ENCODE peak calls at places on chromosomes 2 and 18, in ten cellular contexts. R is SK-N-SH, K is hepatocyte, L is HCT116, F is GM23338, D is GM23248, G is MM.1S, C is Karpas-422, B is OCI-LY7, A is PC-9. Z is an unnamed sample. For H3K9me2, the result is how much of the 10 kb centered on the place peaks cover.

GRCh38 chr18:25189391-25190185 is 162.4 kb downstream of the ZNF521 start:
- DNase-seq in R (peak), K (no peak), L (no peak), F (no peak), D (no peak), G (no peak), C (no peak), B (no peak), A (no peak), Z (no peak)

GRCh38 chr2:46296216-46296839 is 879 bp upstream of the EPAS1 start:
- DNase-seq in R (no peak), K (no peak), L (no peak), F (peak), D (no peak), G (no peak), C (no peak), B (no peak), A (peak), Z (peak)

GRCh38 chr18:48153641-48154481 is 223.4 kb upstream of the SMAD2 start:
- DNase-seq in R (no peak), K (no peak), L (no peak), F (no peak), D (peak), G (no peak), C (no peak), B (no peak), A (no peak), Z (peak)

GRCh38 chr2:179861777-179862117 is 335 bp upstream of the ZNF385B start:
- DNase-seq in R (no peak), K (peak), L (no peak), F (peak), D (peak), G (peak), C (no peak), B (peak), A (no peak), Z (peak)

GRCh38 chr2:205077159-205077558 is 531.9 kb downstream of the PARD3B start:
- DNase-seq in R (no peak), K (no peak), L (no peak), F (no peak), D (no peak), G (peak), C (no peak), B (no peak), A (no peak), Z (no peak)

GRCh38 chr2:171703574-171704347 is 16.5 kb downstream of the DYNC1I2 start:
- DNase-seq in R (peak), K (peak), L (peak), F (peak), D (peak), G (peak), C (peak), B (peak), A (peak), Z (peak)

GRCh38 chr2:144377929-144378328 is 142.0 kb downstream of the ZEB2 start:
- DNase-seq in R (no peak), K (no peak), L (no peak), F (no peak), D (peak), G (no peak), C (no peak), B (no peak), A (no peak), Z (peak)

GRCh38 chr2:36425771-36426340 is 70.3 kb downstream of the CRIM1 start:
- DNase-seq in R (no peak), K (no peak), L (no peak), F (no peak), D (peak), G (no peak), C (no peak), B (no peak), A (no peak), Z (no peak)

GRCh38 chr2:232265329-232265728 is 113.2 kb upstream of the ALPP start:
- DNase-seq in R (no peak), K (no peak), L (no peak), F (no peak), D (no peak), G (no peak), C (no peak), B (no peak), A (no peak), Z (no peak)

GRCh38 chr18:56200381-56200831 is 438.0 kb downstream of the TXNL1 start:
- DNase-seq in R (no peak), K (no peak), L (no peak), F (no peak), D (peak), G (no peak), C (no peak), B (no peak), A (no peak), Z (peak)

GRCh38 chr2:10934308-10934978 is 22.7 kb downstream of the KCNF1 start:
- DNase-seq in R (peak), K (no peak), L (no peak), F (no peak), D (no peak), G (no peak), C (no peak), B (no peak), A (no peak), Z (no peak)

GRCh38 chr2:105072039-105072438 is 34.2 kb downstream of the MRPS9 start:
- DNase-seq in R (no peak), K (no peak), L (no peak), F (no peak), D (no peak), G (peak), C (no peak), B (no peak), A (no peak), Z (no peak)

GRCh38 chr2:85907671-85908157 is 18.9 kb upstream of the ST3GAL5 start:
- DNase-seq in R (no peak), K (no peak), L (no peak), F (no peak), D (peak), G (no peak), C (no peak), B (no peak), A (no peak), Z (peak)

GRCh38 chr2:68590702-68591101 is 52.7 kb upstream of the PROKR1 start:
- DNase-seq in R (no peak), K (no peak), L (no peak), F (no peak), D (no peak), G (no peak), C (no peak), B (no peak), A (no peak), Z (no peak)

GRCh38 chr2:68594041-68594440 is 49.3 kb upstream of the PROKR1 start:
- DNase-seq in R (no peak), K (no peak), L (no peak), F (no peak), D (peak), G (no peak), C (no peak), B (no peak), A (no peak), Z (no peak)

GRCh38 chr2:68591225-68591624 is 52.2 kb upstream of the PROKR1 start:
- DNase-seq in R (no peak), K (no peak), L (no peak), F (no peak), D (no peak), G (no peak), C (no peak), B (no peak), A (no peak), Z (no peak)

GRCh38 chr2:68589963-68590362 is 53.4 kb upstream of the PROKR1 start:
- DNase-seq in R (no peak), K (no peak), L (no peak), F (no peak), D (peak), G (no peak), C (no peak), B (no peak), A (no peak), Z (no peak)

GRCh38 chr2:68588589-68588988 is 54.8 kb upstream of the PROKR1 start:
- DNase-seq in R (no peak), K (peak), L (no peak), F (no peak), D (no peak), G (no peak), C (no peak), B (no peak), A (no peak), Z (peak)
- H3K9me2 ChIP-seq in R (under half), K (under half), L (under half), F (under half), D (under half), G (under half), C (under half), B (under half), A (under half), Z (under half)

GRCh38 chr2:102283996-102284395 is 27.4 kb upstream of the IL1RL1 start:
- DNase-seq in R (no peak), K (no peak), L (no peak), F (no peak), D (peak), G (no peak), C (no peak), B (no peak), A (no peak), Z (no peak)
- H3K9me2 ChIP-seq in R (under half), K (under half), L (under half), F (under half), D (under half), G (under half), C (under half), B (under half), A (under half), Z (under half)

GRCh38 chr2:142944264-142944663 is 66.8 kb downstream of the KYNU start:
- DNase-seq in R (no peak), K (no peak), L (no peak), F (no peak), D (peak), G (no peak), C (no peak), B (no peak), A (no peak), Z (peak)
- H3K9me2 ChIP-seq in R (under half), K (under half), L (under half), F (under half), D (under half), G (under half), C (under half), B (under half), A (under half), Z (under half)

GRCh38 chr2:116687381-116687780 is 1127.1 kb upstream of the DDX18 start:
- DNase-seq in R (no peak), K (no peak), L (no peak), F (no peak), D (no peak), G (no peak), C (no peak), B (no peak), A (no peak), Z (no peak)
- H3K9me2 ChIP-seq in R (under half), K (under half), L (under half), F (under half), D (under half), G (under half), C (under half), B (under half), A (under half), Z (under half)

GRCh38 chr18:13527256-13527655 is 199.1 kb downstream of the FAM210A start:
- DNase-seq in R (no peak), K (no peak), L (no peak), F (no peak), D (no peak), G (no peak), C (no peak), B (no peak), A (no peak), Z (no peak)

GRCh38 chr18:13528739-13529392 is 197.5 kb downstream of the FAM210A start:
- DNase-seq in R (no peak), K (no peak), L (no peak), F (no peak), D (no peak), G (no peak), C (no peak), B (no peak), A (no peak), Z (no peak)

GRCh38 chr18:13526519-13526918 is 199.8 kb downstream of the FAM210A start:
- DNase-seq in R (no peak), K (no peak), L (no peak), F (no peak), D (no peak), G (no peak), C (no peak), B (no peak), A (no peak), Z (no peak)

GRCh38 chr18:13525381-13526029 is 200.9 kb downstream of the FAM210A start:
- DNase-seq in R (no peak), K (no peak), L (no peak), F (peak), D (no peak), G (no peak), C (no peak), B (no peak), A (no peak), Z (no peak)

GRCh38 chr18:13527730-13528129 is 198.6 kb downstream of the FAM210A start:
- DNase-seq in R (no peak), K (no peak), L (no peak), F (no peak), D (no peak), G (no peak), C (no peak), B (no peak), A (no peak), Z (no peak)
- H3K9me2 ChIP-seq in R (under half), K (under half), L (under half), F (under half), D (under half), G (under half), C (under half), B (under half), A (under half), Z (under half)

GRCh38 chr18:64178860-64179259 is 30.0 kb upstream of the LINC00305 start:
- DNase-seq in R (no peak), K (no peak), L (no peak), F (no peak), D (no peak), G (no peak), C (no peak), B (no peak), A (no peak), Z (no peak)
- H3K9me2 ChIP-seq in R (under half), K (under half), L (under half), F (under half), D (under half), G (under half), C (under half), B (under half), A (under half), Z (under half)

Z was measured in PC-3.